ENCODE peak calls at places on chromosomes 2 and 18, in four cellular contexts. Z is sciatic nerve, X is amniotic stem cell, H is NCI-H774. E is an unnamed sample.

GRCh38 chr2:234495801-234496441 is 960 bp downstream of the ARL4C start:
- DNase-seq in H (no peak), X (no peak), Z (no peak), E (no peak)

GRCh38 chr18:9595197-9595596 is 19.2 kb downstream of the PPP4R1 start:
- DNase-seq in X (no peak), H (no peak), Z (no peak), E (no peak)

GRCh38 chr18:73924836-73925235 is 222.8 kb downstream of the FBXO15 start:
- DNase-seq in H (no peak), X (no peak), Z (no peak), E (no peak)

GRCh38 chr18:55236150-55236931 is 277.1 kb upstream of the CCDC68 start:
- DNase-seq in X (no peak), Z (no peak), H (no peak), E (no peak)

GRCh38 chr2:169139145-169139544 is 69.8 kb downstream of the DHRS9 start:
- DNase-seq in X (no peak), Z (no peak), H (no peak), E (no peak)

GRCh38 chr18:68694316-68694715 is 20.6 kb downstream of the TMX3 start:
- DNase-seq in X (no peak), Z (no peak), H (no peak), E (no peak)

GRCh38 chr2:182366625-182367024 is 60.2 kb downstream of the PDE1A start:
- DNase-seq in H (peak; percentile 68), Z (no peak), X (no peak), E (no peak)

GRCh38 chr2:189849550-189849949 is 65.3 kb downstream of the PMS1 start:
- DNase-seq in H (no peak), Z (no peak), X (no peak), E (no peak)

GRCh38 chr2:54100772-54101171 is 14.6 kb upstream of the ACYP2 start:
- DNase-seq in Z (no peak), X (no peak), H (no peak), E (no peak)

GRCh38 chr2:160418853-160419252 is 74.8 kb downstream of the RBMS1 start:
- DNase-seq in H (no peak), Z (no peak), X (no peak), E (no peak)

GRCh38 chr2:85066874-85067351 is 66.3 kb upstream of the TCF7L1 start:
- DNase-seq in X (peak; percentile 62), H (peak; percentile 52), Z (peak; percentile 86), E (peak; percentile 45)

GRCh38 chr2:101262142-101262541 is 9.5 kb downstream of the CNOT11 start:
- DNase-seq in X (no peak), H (no peak), Z (no peak), E (no peak)

GRCh38 chr2:2726163-2726562 is 395.1 kb upstream of the MYT1L start:
- DNase-seq in Z (no peak), H (no peak), X (no peak), E (no peak)

GRCh38 chr2:43139996-43140621 is 86.3 kb downstream of the ZFP36L2 start:
- DNase-seq in H (no peak), Z (peak; percentile 76), X (no peak), E (no peak)

GRCh38 chr2:241073166-241074064 is 28.7 kb downstream of the MTERF4 start:
- DNase-seq in Z (no peak), X (no peak), H (no peak), E (no peak)

E was measured in NCI-H2029 treated with DMSO at 0.1 percent for 48 hours.